ENCODE peak calls at places on chromosomes 13 and 19, in six cellular contexts. One of them, this sample, is unnamed.

GRCh38 chr19:49335784-49336481 is 727 bp downstream of the CD37 start:
- DNase-seq in T-helper 1 cell: no peak
- DNase-seq in NCI-H2081: no peak
- DNase-seq in Peyer's patch: no peak
- DNase-seq in NCI-H748 treated with DMSO at 0.1 percent for 48 hours: no peak
- DNase-seq in HS-5: no peak
- DNase-seq in this sample: no peak

GRCh38 chr13:110125157-110125556 is 181.8 kb downstream of the COL4A1 start:
- DNase-seq in T-helper 1 cell: no peak
- DNase-seq in NCI-H2081: no peak
- DNase-seq in Peyer's patch: no peak
- DNase-seq in NCI-H748 treated with DMSO at 0.1 percent for 48 hours: no peak
- DNase-seq in HS-5: no peak
- DNase-seq in this sample: no peak

GRCh38 chr19:29256516-29256915 is 43.6 kb upstream of the UQCRFS1 start:
- DNase-seq in T-helper 1 cell: no peak
- DNase-seq in NCI-H2081: no peak
- DNase-seq in Peyer's patch: no peak
- DNase-seq in NCI-H748 treated with DMSO at 0.1 percent for 48 hours: no peak
- DNase-seq in HS-5: no peak
- DNase-seq in this sample: no peak

GRCh38 chr13:81017525-81018152 is 676.7 kb upstream of the SPRY2 start:
- DNase-seq in T-helper 1 cell: no peak
- DNase-seq in NCI-H2081: peak
- DNase-seq in Peyer's patch: no peak
- DNase-seq in NCI-H748 treated with DMSO at 0.1 percent for 48 hours: peak
- DNase-seq in HS-5: peak
- DNase-seq in this sample: no peak

GRCh38 chr13:77544765-77545316 is 9.3 kb downstream of the SCEL start:
- DNase-seq in T-helper 1 cell: no peak
- DNase-seq in NCI-H2081: no peak
- DNase-seq in Peyer's patch: no peak
- DNase-seq in NCI-H748 treated with DMSO at 0.1 percent for 48 hours: no peak
- DNase-seq in HS-5: no peak
- DNase-seq in this sample: no peak

GRCh38 chr19:1833540-1833939 is 14.7 kb downstream of the REXO1 start:
- DNase-seq in T-helper 1 cell: no peak
- DNase-seq in NCI-H2081: no peak
- DNase-seq in Peyer's patch: no peak
- DNase-seq in NCI-H748 treated with DMSO at 0.1 percent for 48 hours: no peak
- DNase-seq in HS-5: no peak
- DNase-seq in this sample: no peak

GRCh38 chr13:114259974-114260373 is 21.4 kb upstream of the UPF3A start:
- DNase-seq in T-helper 1 cell: no peak
- DNase-seq in NCI-H2081: peak
- DNase-seq in Peyer's patch: no peak
- DNase-seq in NCI-H748 treated with DMSO at 0.1 percent for 48 hours: peak
- DNase-seq in HS-5: no peak
- DNase-seq in this sample: peak

GRCh38 chr13:101264931-101265330 is 151.4 kb downstream of the NALCN start:
- DNase-seq in T-helper 1 cell: no peak
- DNase-seq in NCI-H2081: no peak
- DNase-seq in Peyer's patch: no peak
- DNase-seq in NCI-H748 treated with DMSO at 0.1 percent for 48 hours: no peak
- DNase-seq in HS-5: no peak
- DNase-seq in this sample: no peak